ENCODE peak calls at places on chromosomes 6 and 20, in seven cellular contexts. One of them, this sample, is unnamed.

GRCh38 chr20:661474-662288 is 8.7 kb upstream of the SRXN1 start:
- DNase-seq in right lobe of liver: no peak
- DNase-seq in cardiac muscle cell: no peak
- DNase-seq in IMR-90: no peak
- DNase-seq in tibial nerve: no peak
- DNase-seq in ovary: no peak
- DNase-seq in psoas muscle: no peak
- DNase-seq in this sample: no peak

GRCh38 chr6:7175463-7175862 is 67.7 kb downstream of the RREB1 start:
- DNase-seq in IMR-90: peak; percentile 36
- DNase-seq in right lobe of liver: no peak
- DNase-seq in cardiac muscle cell: peak; percentile 31
- DNase-seq in psoas muscle: no peak
- DNase-seq in ovary: no peak
- DNase-seq in tibial nerve: no peak
- DNase-seq in this sample: peak; percentile 50

GRCh38 chr6:169701218-169701952 is 444 bp downstream of the WDR27 start:
- DNase-seq in right lobe of liver: no peak
- DNase-seq in cardiac muscle cell: no peak
- DNase-seq in ovary: no peak
- DNase-seq in IMR-90: no peak
- DNase-seq in tibial nerve: no peak
- DNase-seq in psoas muscle: no peak
- DNase-seq in this sample: no peak

GRCh38 chr20:63055575-63056235 is 48.9 kb upstream of the BHLHE23 start:
- DNase-seq in psoas muscle: no peak
- DNase-seq in cardiac muscle cell: no peak
- DNase-seq in right lobe of liver: peak; percentile 12
- DNase-seq in IMR-90: no peak
- DNase-seq in ovary: peak; percentile 28
- DNase-seq in tibial nerve: no peak
- DNase-seq in this sample: no peak

GRCh38 chr6:13787146-13787545 is 27.2 kb downstream of the MCUR1 start:
- DNase-seq in cardiac muscle cell: peak; percentile 77
- DNase-seq in IMR-90: peak; percentile 21
- DNase-seq in right lobe of liver: no peak
- DNase-seq in psoas muscle: no peak
- DNase-seq in ovary: no peak
- DNase-seq in tibial nerve: no peak
- DNase-seq in this sample: no peak

GRCh38 chr6:56938634-56939294 is 16.1 kb upstream of the BEND6 start:
- DNase-seq in tibial nerve: no peak
- DNase-seq in psoas muscle: peak; percentile 38
- DNase-seq in IMR-90: peak; percentile 99
- DNase-seq in right lobe of liver: peak; percentile 43
- DNase-seq in cardiac muscle cell: peak; percentile 92
- DNase-seq in ovary: no peak
- DNase-seq in this sample: no peak

GRCh38 chr6:10403385-10404106 is 11.3 kb downstream of the TFAP2A start:
- DNase-seq in psoas muscle: no peak
- DNase-seq in cardiac muscle cell: peak; percentile 60
- DNase-seq in tibial nerve: no peak
- DNase-seq in right lobe of liver: no peak
- DNase-seq in ovary: no peak
- DNase-seq in IMR-90: peak; percentile 85
- DNase-seq in this sample: no peak

GRCh38 chr20:23231561-23232218 is 118.9 kb upstream of the NXT1 start:
- DNase-seq in tibial nerve: no peak
- DNase-seq in right lobe of liver: no peak
- DNase-seq in psoas muscle: no peak
- DNase-seq in IMR-90: peak; percentile 29
- DNase-seq in cardiac muscle cell: peak; percentile 60
- DNase-seq in ovary: no peak
- DNase-seq in this sample: peak; percentile 86

GRCh38 chr6:148868901-148869300 is 122.1 kb downstream of the UST start:
- DNase-seq in ovary: no peak
- DNase-seq in IMR-90: no peak
- DNase-seq in psoas muscle: no peak
- DNase-seq in right lobe of liver: no peak
- DNase-seq in tibial nerve: no peak
- DNase-seq in cardiac muscle cell: peak; percentile 30
- DNase-seq in this sample: no peak

GRCh38 chr6:37059344-37060194 is 54.1 kb downstream of the FGD2 start:
- DNase-seq in psoas muscle: peak; percentile 75
- DNase-seq in ovary: peak; percentile 80
- DNase-seq in right lobe of liver: peak; percentile 70
- DNase-seq in tibial nerve: peak; percentile 52
- DNase-seq in cardiac muscle cell: peak; percentile 95
- DNase-seq in IMR-90: peak; percentile 97
- DNase-seq in this sample: no peak

GRCh38 chr6:133230022-133230421 is 11.1 kb upstream of the EYA4 start:
- DNase-seq in IMR-90: no peak
- DNase-seq in psoas muscle: no peak
- DNase-seq in tibial nerve: no peak
- DNase-seq in right lobe of liver: no peak
- DNase-seq in ovary: no peak
- DNase-seq in cardiac muscle cell: no peak
- DNase-seq in this sample: no peak

GRCh38 chr6:147666254-147666653 is 157.8 kb downstream of the SAMD5 start:
- DNase-seq in psoas muscle: no peak
- DNase-seq in cardiac muscle cell: no peak
- DNase-seq in right lobe of liver: no peak
- DNase-seq in ovary: no peak
- DNase-seq in tibial nerve: no peak
- DNase-seq in IMR-90: no peak
- DNase-seq in this sample: no peak

GRCh38 chr20:53865905-53866786 is 204.2 kb downstream of the BCAS1 start:
- DNase-seq in cardiac muscle cell: peak; percentile 61
- DNase-seq in psoas muscle: no peak
- DNase-seq in right lobe of liver: no peak
- DNase-seq in tibial nerve: peak; percentile 23
- DNase-seq in ovary: no peak
- DNase-seq in IMR-90: peak; percentile 77
- DNase-seq in this sample: no peak

GRCh38 chr6:149197482-149197881 is 120.0 kb upstream of the TAB2 start:
- DNase-seq in IMR-90: no peak
- DNase-seq in ovary: no peak
- DNase-seq in right lobe of liver: no peak
- DNase-seq in psoas muscle: no peak
- DNase-seq in tibial nerve: no peak
- DNase-seq in cardiac muscle cell: no peak
- DNase-seq in this sample: no peak

GRCh38 chr6:45812937-45813336 is 202.7 kb downstream of the CLIC5 start:
- DNase-seq in right lobe of liver: no peak
- DNase-seq in psoas muscle: no peak
- DNase-seq in cardiac muscle cell: peak; percentile 84
- DNase-seq in ovary: no peak
- DNase-seq in tibial nerve: no peak
- DNase-seq in IMR-90: peak; percentile 6
- DNase-seq in this sample: no peak

GRCh38 chr6:167121471-167121870 is 1.4 kb upstream of the CCR6 start:
- DNase-seq in tibial nerve: no peak
- DNase-seq in IMR-90: no peak
- DNase-seq in right lobe of liver: no peak
- DNase-seq in cardiac muscle cell: no peak
- DNase-seq in ovary: no peak
- DNase-seq in psoas muscle: no peak
- DNase-seq in this sample: no peak

GRCh38 chr6:111157412-111157811 is 70.1 kb downstream of the SLC16A10 start:
- DNase-seq in cardiac muscle cell: no peak
- DNase-seq in IMR-90: no peak
- DNase-seq in ovary: no peak
- DNase-seq in right lobe of liver: no peak
- DNase-seq in psoas muscle: no peak
- DNase-seq in tibial nerve: no peak
- DNase-seq in this sample: no peak

GRCh38 chr6:99613398-99613704 is 6.7 kb downstream of the PRDM13 start:
- DNase-seq in tibial nerve: no peak
- DNase-seq in IMR-90: peak; percentile 18
- DNase-seq in ovary: peak; percentile 63
- DNase-seq in cardiac muscle cell: peak; percentile 50
- DNase-seq in psoas muscle: peak; percentile 48
- DNase-seq in right lobe of liver: peak; percentile 62
- DNase-seq in this sample: no peak

GRCh38 chr6:7939186-7939863 is 28.7 kb upstream of the TXNDC5 start:
- DNase-seq in IMR-90: no peak
- DNase-seq in psoas muscle: no peak
- DNase-seq in ovary: no peak
- DNase-seq in right lobe of liver: no peak
- DNase-seq in tibial nerve: no peak
- DNase-seq in cardiac muscle cell: peak; percentile 30
- DNase-seq in this sample: no peak

GRCh38 chr6:141463237-141463977 is 669.3 kb upstream of the GJE1 start:
- DNase-seq in ovary: no peak
- DNase-seq in cardiac muscle cell: peak; percentile 78
- DNase-seq in IMR-90: peak; percentile 57
- DNase-seq in right lobe of liver: no peak
- DNase-seq in tibial nerve: no peak
- DNase-seq in psoas muscle: no peak
- DNase-seq in this sample: no peak

GRCh38 chr6:121503633-121504032 is 68.2 kb downstream of the GJA1 start:
- DNase-seq in IMR-90: peak; percentile 70
- DNase-seq in psoas muscle: no peak
- DNase-seq in ovary: no peak
- DNase-seq in right lobe of liver: no peak
- DNase-seq in cardiac muscle cell: peak; percentile 55
- DNase-seq in tibial nerve: no peak
- DNase-seq in this sample: no peak

GRCh38 chr6:161554883-161555282 is 281.0 kb upstream of the AGPAT4 start:
- DNase-seq in cardiac muscle cell: no peak
- DNase-seq in right lobe of liver: no peak
- DNase-seq in psoas muscle: no peak
- DNase-seq in IMR-90: no peak
- DNase-seq in ovary: no peak
- DNase-seq in tibial nerve: no peak
- DNase-seq in this sample: no peak

GRCh38 chr6:40912158-40912946 is 126.7 kb downstream of the UNC5CL start:
- DNase-seq in tibial nerve: no peak
- DNase-seq in cardiac muscle cell: peak; percentile 38
- DNase-seq in psoas muscle: peak; percentile 18
- DNase-seq in IMR-90: no peak
- DNase-seq in ovary: peak; percentile 47
- DNase-seq in right lobe of liver: peak; percentile 56
- DNase-seq in this sample: no peak
- TF ChIP-seq CTCF in tibial nerve: no peak
- TF ChIP-seq CTCF in cardiac muscle cell: peak; percentile 19
- TF ChIP-seq CTCF in psoas muscle: peak; percentile 66
- TF ChIP-seq CTCF in IMR-90: peak; percentile 14
- TF ChIP-seq CTCF in ovary: no peak
- TF ChIP-seq CTCF in right lobe of liver: peak; percentile 65
- TF ChIP-seq CTCF in this sample: peak; percentile 43

GRCh38 chr6:151095538-151096254 is 144.1 kb upstream of the AKAP12 start:
- DNase-seq in psoas muscle: no peak
- DNase-seq in IMR-90: no peak
- DNase-seq in ovary: no peak
- DNase-seq in cardiac muscle cell: no peak
- DNase-seq in right lobe of liver: no peak
- DNase-seq in tibial nerve: no peak
- DNase-seq in this sample: no peak

GRCh38 chr6:151096691-151097090 is 143.1 kb upstream of the AKAP12 start:
- DNase-seq in right lobe of liver: no peak
- DNase-seq in psoas muscle: no peak
- DNase-seq in tibial nerve: no peak
- DNase-seq in IMR-90: peak; percentile 23
- DNase-seq in ovary: no peak
- DNase-seq in cardiac muscle cell: no peak
- DNase-seq in this sample: no peak

GRCh38 chr6:151098166-151098565 is 141.6 kb upstream of the AKAP12 start:
- DNase-seq in right lobe of liver: no peak
- DNase-seq in cardiac muscle cell: peak; percentile 30
- DNase-seq in tibial nerve: no peak
- DNase-seq in IMR-90: no peak
- DNase-seq in psoas muscle: no peak
- DNase-seq in ovary: no peak
- DNase-seq in this sample: no peak

GRCh38 chr6:151097207-151097606 is 142.6 kb upstream of the AKAP12 start:
- DNase-seq in cardiac muscle cell: no peak
- DNase-seq in psoas muscle: no peak
- DNase-seq in ovary: no peak
- DNase-seq in right lobe of liver: no peak
- DNase-seq in tibial nerve: no peak
- DNase-seq in IMR-90: no peak
- DNase-seq in this sample: no peak

GRCh38 chr6:151096255-151096612 is 143.5 kb upstream of the AKAP12 start:
- DNase-seq in ovary: no peak
- DNase-seq in tibial nerve: no peak
- DNase-seq in cardiac muscle cell: peak; percentile 29
- DNase-seq in right lobe of liver: no peak
- DNase-seq in IMR-90: no peak
- DNase-seq in psoas muscle: no peak
- DNase-seq in this sample: no peak
- H3K4me1 ChIP-seq in ovary: peaks cover 8% of the 10 kb centered on the region
- H3K4me1 ChIP-seq in tibial nerve: no peaks in the 10 kb centered on the region
- H3K4me1 ChIP-seq in cardiac muscle cell: peaks cover 11% of the 10 kb centered on the region
- H3K4me1 ChIP-seq in right lobe of liver: no peaks in the 10 kb centered on the region
- H3K4me1 ChIP-seq in IMR-90: peaks cover 3% of the 10 kb centered on the region
- H3K4me1 ChIP-seq in psoas muscle: no peaks in the 10 kb centered on the region
- H3K4me1 ChIP-seq in this sample: peaks cover 6% of the 10 kb centered on the region

GRCh38 chr6:32845381-32845884 is 1.6 kb upstream of the PSMB8 start:
- DNase-seq in tibial nerve: no peak
- DNase-seq in cardiac muscle cell: no peak
- DNase-seq in IMR-90: no peak
- DNase-seq in ovary: no peak
- DNase-seq in right lobe of liver: peak; percentile 38
- DNase-seq in psoas muscle: no peak
- DNase-seq in this sample: peak; percentile 66

GRCh38 chr6:32844839-32845372 is 1.1 kb upstream of the PSMB8 start:
- DNase-seq in tibial nerve: no peak
- DNase-seq in right lobe of liver: no peak
- DNase-seq in IMR-90: no peak
- DNase-seq in psoas muscle: no peak
- DNase-seq in ovary: no peak
- DNase-seq in cardiac muscle cell: no peak
- DNase-seq in this sample: no peak

GRCh38 chr6:32842690-32843089 is 1.2 kb downstream of the PSMB8 start:
- DNase-seq in right lobe of liver: no peak
- DNase-seq in IMR-90: no peak
- DNase-seq in cardiac muscle cell: no peak
- DNase-seq in tibial nerve: no peak
- DNase-seq in psoas muscle: no peak
- DNase-seq in ovary: no peak
- DNase-seq in this sample: peak; percentile 75

GRCh38 chr6:32843321-32843978 is 397 bp downstream of the PSMB8 start:
- DNase-seq in ovary: peak; percentile 65
- DNase-seq in psoas muscle: peak; percentile 27
- DNase-seq in tibial nerve: no peak
- DNase-seq in right lobe of liver: no peak
- DNase-seq in cardiac muscle cell: no peak
- DNase-seq in IMR-90: no peak
- DNase-seq in this sample: no peak

GRCh38 chr6:32843979-32844838 is at the start of gene PSMB8:
- DNase-seq in IMR-90: peak; percentile 90
- DNase-seq in right lobe of liver: peak; percentile 97
- DNase-seq in tibial nerve: peak; percentile 99
- DNase-seq in ovary: peak; percentile 96
- DNase-seq in psoas muscle: peak; percentile 93
- DNase-seq in cardiac muscle cell: peak; percentile 94
- DNase-seq in this sample: peak; percentile 99
- TF ChIP-seq CTCF in IMR-90: peak; percentile 19
- TF ChIP-seq CTCF in right lobe of liver: peak; percentile 22
- TF ChIP-seq CTCF in tibial nerve: peak; percentile 53
- TF ChIP-seq CTCF in ovary: peak; percentile 19
- TF ChIP-seq CTCF in psoas muscle: peak; percentile 21
- TF ChIP-seq CTCF in cardiac muscle cell: peak; percentile 21
- TF ChIP-seq CTCF in this sample: peak; percentile 29

GRCh38 chr6:14968056-14968643 is 277.7 kb upstream of the JARID2 start:
- DNase-seq in right lobe of liver: no peak
- DNase-seq in IMR-90: no peak
- DNase-seq in cardiac muscle cell: no peak
- DNase-seq in psoas muscle: no peak
- DNase-seq in ovary: no peak
- DNase-seq in tibial nerve: no peak
- DNase-seq in this sample: no peak
- H3K4me1 ChIP-seq in right lobe of liver: no peaks in the 10 kb centered on the region
- H3K4me1 ChIP-seq in IMR-90: peaks cover 5% of the 10 kb centered on the region
- H3K4me1 ChIP-seq in cardiac muscle cell: no peaks in the 10 kb centered on the region
- H3K4me1 ChIP-seq in psoas muscle: no peaks in the 10 kb centered on the region
- H3K4me1 ChIP-seq in ovary: no peaks in the 10 kb centered on the region
- H3K4me1 ChIP-seq in tibial nerve: no peaks in the 10 kb centered on the region
- H3K4me1 ChIP-seq in this sample: no peaks in the 10 kb centered on the region